ENCODE peak calls at places on chromosomes 7 and 10, in ten cellular contexts. One of them, this sample, is unnamed.

GRCh38 chr10:70907619-70908425 is 19.5 kb upstream of the PCBD1 start:
- DNase-seq in left ventricle myocardium inferior: no peak
- DNase-seq in activated CD4-positive, alpha-beta T cell treated with anti-CD3 and anti-CD28 coated beads for 48 hours: no peak
- DNase-seq in epithelial cell of esophagus: no peak
- DNase-seq in stimulated activated CD4-positive, alpha-beta T cell treated with anti-CD3 and anti-CD28 coated beads, Interleukin-2, amount 100 ng/mL, for 48 hours: no peak
- DNase-seq in NB4: no peak
- DNase-seq in NCI-H2029: no peak
- DNase-seq in mucosa of gallbladder: no peak
- DNase-seq in NCI-H1092: no peak
- DNase-seq in heart left ventricle: no peak
- DNase-seq in this sample: no peak

GRCh38 chr7:130228840-130229239 is 21.2 kb downstream of the SSMEM1 start:
- DNase-seq in epithelial cell of esophagus: no peak
- DNase-seq in NCI-H1092: no peak
- DNase-seq in heart left ventricle: no peak
- DNase-seq in NCI-H2029: no peak
- DNase-seq in activated CD4-positive, alpha-beta T cell treated with anti-CD3 and anti-CD28 coated beads for 48 hours: no peak
- DNase-seq in left ventricle myocardium inferior: no peak
- DNase-seq in stimulated activated CD4-positive, alpha-beta T cell treated with anti-CD3 and anti-CD28 coated beads, Interleukin-2, amount 100 ng/mL, for 48 hours: no peak
- DNase-seq in NB4: peak; percentile 28
- DNase-seq in mucosa of gallbladder: no peak
- DNase-seq in this sample: no peak

GRCh38 chr10:80462277-80462985 is 8.3 kb downstream of the TSPAN14 start:
- DNase-seq in NCI-H2029: no peak
- DNase-seq in NB4: no peak
- DNase-seq in stimulated activated CD4-positive, alpha-beta T cell treated with anti-CD3 and anti-CD28 coated beads, Interleukin-2, amount 100 ng/mL, for 48 hours: no peak
- DNase-seq in epithelial cell of esophagus: no peak
- DNase-seq in activated CD4-positive, alpha-beta T cell treated with anti-CD3 and anti-CD28 coated beads for 48 hours: no peak
- DNase-seq in left ventricle myocardium inferior: no peak
- DNase-seq in heart left ventricle: no peak
- DNase-seq in NCI-H1092: no peak
- DNase-seq in mucosa of gallbladder: no peak
- DNase-seq in this sample: no peak

GRCh38 chr7:80916770-80917681 is 1.8 kb downstream of the SEMA3C start:
- DNase-seq in left ventricle myocardium inferior: no peak
- DNase-seq in epithelial cell of esophagus: peak; percentile 90
- DNase-seq in heart left ventricle: no peak
- DNase-seq in NCI-H1092: no peak
- DNase-seq in NB4: peak; percentile 31
- DNase-seq in mucosa of gallbladder: no peak
- DNase-seq in activated CD4-positive, alpha-beta T cell treated with anti-CD3 and anti-CD28 coated beads for 48 hours: no peak
- DNase-seq in NCI-H2029: no peak
- DNase-seq in stimulated activated CD4-positive, alpha-beta T cell treated with anti-CD3 and anti-CD28 coated beads, Interleukin-2, amount 100 ng/mL, for 48 hours: no peak
- DNase-seq in this sample: no peak

GRCh38 chr7:7122701-7123281 is 59.6 kb upstream of the C1GALT1 start:
- DNase-seq in stimulated activated CD4-positive, alpha-beta T cell treated with anti-CD3 and anti-CD28 coated beads, Interleukin-2, amount 100 ng/mL, for 48 hours: no peak
- DNase-seq in NCI-H2029: no peak
- DNase-seq in NCI-H1092: no peak
- DNase-seq in mucosa of gallbladder: no peak
- DNase-seq in epithelial cell of esophagus: peak; percentile 78
- DNase-seq in heart left ventricle: no peak
- DNase-seq in left ventricle myocardium inferior: no peak
- DNase-seq in NB4: no peak
- DNase-seq in activated CD4-positive, alpha-beta T cell treated with anti-CD3 and anti-CD28 coated beads for 48 hours: no peak
- DNase-seq in this sample: no peak

GRCh38 chr7:128201067-128201689 is 39.9 kb upstream of the LEP start:
- DNase-seq in stimulated activated CD4-positive, alpha-beta T cell treated with anti-CD3 and anti-CD28 coated beads, Interleukin-2, amount 100 ng/mL, for 48 hours: no peak
- DNase-seq in left ventricle myocardium inferior: no peak
- DNase-seq in activated CD4-positive, alpha-beta T cell treated with anti-CD3 and anti-CD28 coated beads for 48 hours: peak; percentile 10
- DNase-seq in NCI-H2029: no peak
- DNase-seq in mucosa of gallbladder: no peak
- DNase-seq in epithelial cell of esophagus: no peak
- DNase-seq in NCI-H1092: no peak
- DNase-seq in NB4: no peak
- DNase-seq in heart left ventricle: no peak
- DNase-seq in this sample: no peak

GRCh38 chr10:123945506-123945905 is 53.9 kb upstream of the CPXM2 start:
- DNase-seq in epithelial cell of esophagus: peak; percentile 19
- DNase-seq in left ventricle myocardium inferior: no peak
- DNase-seq in NCI-H1092: no peak
- DNase-seq in NB4: peak; percentile 43
- DNase-seq in activated CD4-positive, alpha-beta T cell treated with anti-CD3 and anti-CD28 coated beads for 48 hours: no peak
- DNase-seq in NCI-H2029: peak; percentile 62
- DNase-seq in mucosa of gallbladder: no peak
- DNase-seq in stimulated activated CD4-positive, alpha-beta T cell treated with anti-CD3 and anti-CD28 coated beads, Interleukin-2, amount 100 ng/mL, for 48 hours: no peak
- DNase-seq in heart left ventricle: no peak
- DNase-seq in this sample: no peak

GRCh38 chr10:4390219-4390618 is 435.8 kb upstream of the AKR1E2 start:
- DNase-seq in left ventricle myocardium inferior: no peak
- DNase-seq in NCI-H1092: no peak
- DNase-seq in NB4: peak; percentile 1
- DNase-seq in heart left ventricle: no peak
- DNase-seq in activated CD4-positive, alpha-beta T cell treated with anti-CD3 and anti-CD28 coated beads for 48 hours: no peak
- DNase-seq in stimulated activated CD4-positive, alpha-beta T cell treated with anti-CD3 and anti-CD28 coated beads, Interleukin-2, amount 100 ng/mL, for 48 hours: no peak
- DNase-seq in epithelial cell of esophagus: no peak
- DNase-seq in mucosa of gallbladder: no peak
- DNase-seq in NCI-H2029: no peak
- DNase-seq in this sample: no peak

GRCh38 chr10:52115823-52116222 is 198.3 kb upstream of the DKK1 start:
- DNase-seq in NCI-H2029: no peak
- DNase-seq in mucosa of gallbladder: no peak
- DNase-seq in left ventricle myocardium inferior: no peak
- DNase-seq in NB4: peak; percentile 7
- DNase-seq in epithelial cell of esophagus: peak; percentile 58
- DNase-seq in stimulated activated CD4-positive, alpha-beta T cell treated with anti-CD3 and anti-CD28 coated beads, Interleukin-2, amount 100 ng/mL, for 48 hours: no peak
- DNase-seq in heart left ventricle: no peak
- DNase-seq in NCI-H1092: no peak
- DNase-seq in activated CD4-positive, alpha-beta T cell treated with anti-CD3 and anti-CD28 coated beads for 48 hours: no peak
- DNase-seq in this sample: no peak

GRCh38 chr10:43420369-43421200 is 11.6 kb upstream of the HNRNPF start:
- DNase-seq in activated CD4-positive, alpha-beta T cell treated with anti-CD3 and anti-CD28 coated beads for 48 hours: peak; percentile 89
- DNase-seq in heart left ventricle: peak; percentile 91
- DNase-seq in left ventricle myocardium inferior: peak; percentile 90
- DNase-seq in NCI-H1092: peak; percentile 26
- DNase-seq in NCI-H2029: peak; percentile 10
- DNase-seq in stimulated activated CD4-positive, alpha-beta T cell treated with anti-CD3 and anti-CD28 coated beads, Interleukin-2, amount 100 ng/mL, for 48 hours: peak; percentile 78
- DNase-seq in NB4: peak; percentile 97
- DNase-seq in mucosa of gallbladder: peak; percentile 88
- DNase-seq in epithelial cell of esophagus: peak; percentile 66
- DNase-seq in this sample: no peak

GRCh38 chr10:87818505-87819273 is 663 bp upstream of the ATAD1 start:
- DNase-seq in activated CD4-positive, alpha-beta T cell treated with anti-CD3 and anti-CD28 coated beads for 48 hours: peak; percentile 74
- DNase-seq in stimulated activated CD4-positive, alpha-beta T cell treated with anti-CD3 and anti-CD28 coated beads, Interleukin-2, amount 100 ng/mL, for 48 hours: peak; percentile 55
- DNase-seq in NCI-H1092: peak; percentile 2
- DNase-seq in epithelial cell of esophagus: peak; percentile 47
- DNase-seq in mucosa of gallbladder: peak; percentile 15
- DNase-seq in left ventricle myocardium inferior: peak; percentile 19
- DNase-seq in NCI-H2029: peak; percentile 6
- DNase-seq in heart left ventricle: no peak
- DNase-seq in NB4: peak; percentile 69
- DNase-seq in this sample: no peak

GRCh38 chr10:102120987-102121738 is 995 bp upstream of the LDB1 start:
- DNase-seq in stimulated activated CD4-positive, alpha-beta T cell treated with anti-CD3 and anti-CD28 coated beads, Interleukin-2, amount 100 ng/mL, for 48 hours: no peak
- DNase-seq in activated CD4-positive, alpha-beta T cell treated with anti-CD3 and anti-CD28 coated beads for 48 hours: no peak
- DNase-seq in epithelial cell of esophagus: peak; percentile 30
- DNase-seq in NB4: no peak
- DNase-seq in mucosa of gallbladder: peak; percentile 67
- DNase-seq in left ventricle myocardium inferior: peak; percentile 49
- DNase-seq in NCI-H1092: no peak
- DNase-seq in heart left ventricle: peak; percentile 79
- DNase-seq in NCI-H2029: no peak
- DNase-seq in this sample: no peak

GRCh38 chr7:35261041-35261440 is 7.1 kb upstream of the TBX20 start:
- DNase-seq in epithelial cell of esophagus: no peak
- DNase-seq in NCI-H1092: no peak
- DNase-seq in left ventricle myocardium inferior: no peak
- DNase-seq in stimulated activated CD4-positive, alpha-beta T cell treated with anti-CD3 and anti-CD28 coated beads, Interleukin-2, amount 100 ng/mL, for 48 hours: no peak
- DNase-seq in activated CD4-positive, alpha-beta T cell treated with anti-CD3 and anti-CD28 coated beads for 48 hours: no peak
- DNase-seq in heart left ventricle: no peak
- DNase-seq in NCI-H2029: no peak
- DNase-seq in mucosa of gallbladder: no peak
- DNase-seq in NB4: no peak
- DNase-seq in this sample: no peak

GRCh38 chr7:139776486-139777303 is 1.1 kb downstream of the HIPK2 start:
- DNase-seq in left ventricle myocardium inferior: no peak
- DNase-seq in mucosa of gallbladder: no peak
- DNase-seq in stimulated activated CD4-positive, alpha-beta T cell treated with anti-CD3 and anti-CD28 coated beads, Interleukin-2, amount 100 ng/mL, for 48 hours: no peak
- DNase-seq in activated CD4-positive, alpha-beta T cell treated with anti-CD3 and anti-CD28 coated beads for 48 hours: peak; percentile 43
- DNase-seq in epithelial cell of esophagus: no peak
- DNase-seq in NB4: peak; percentile 70
- DNase-seq in heart left ventricle: no peak
- DNase-seq in NCI-H2029: no peak
- DNase-seq in NCI-H1092: peak; percentile 21
- DNase-seq in this sample: no peak

GRCh38 chr7:48298779-48299178 is 127.5 kb downstream of the ABCA13 start:
- DNase-seq in left ventricle myocardium inferior: no peak
- DNase-seq in NCI-H1092: no peak
- DNase-seq in activated CD4-positive, alpha-beta T cell treated with anti-CD3 and anti-CD28 coated beads for 48 hours: peak; percentile 64
- DNase-seq in mucosa of gallbladder: no peak
- DNase-seq in NCI-H2029: no peak
- DNase-seq in epithelial cell of esophagus: peak; percentile 94
- DNase-seq in NB4: no peak
- DNase-seq in heart left ventricle: no peak
- DNase-seq in stimulated activated CD4-positive, alpha-beta T cell treated with anti-CD3 and anti-CD28 coated beads, Interleukin-2, amount 100 ng/mL, for 48 hours: peak; percentile 16
- DNase-seq in this sample: peak; percentile 8

GRCh38 chr10:65571011-65571570 is 1354.7 kb upstream of the LRRTM3 start:
- DNase-seq in NB4: peak; percentile 65
- DNase-seq in NCI-H2029: no peak
- DNase-seq in heart left ventricle: no peak
- DNase-seq in activated CD4-positive, alpha-beta T cell treated with anti-CD3 and anti-CD28 coated beads for 48 hours: no peak
- DNase-seq in epithelial cell of esophagus: peak; percentile 43
- DNase-seq in mucosa of gallbladder: no peak
- DNase-seq in stimulated activated CD4-positive, alpha-beta T cell treated with anti-CD3 and anti-CD28 coated beads, Interleukin-2, amount 100 ng/mL, for 48 hours: no peak
- DNase-seq in left ventricle myocardium inferior: no peak
- DNase-seq in NCI-H1092: no peak
- DNase-seq in this sample: no peak

GRCh38 chr7:155394413-155394812 is 63.5 kb upstream of the EN2 start:
- DNase-seq in NB4: no peak
- DNase-seq in NCI-H2029: no peak
- DNase-seq in activated CD4-positive, alpha-beta T cell treated with anti-CD3 and anti-CD28 coated beads for 48 hours: no peak
- DNase-seq in mucosa of gallbladder: no peak
- DNase-seq in epithelial cell of esophagus: no peak
- DNase-seq in heart left ventricle: no peak
- DNase-seq in left ventricle myocardium inferior: no peak
- DNase-seq in stimulated activated CD4-positive, alpha-beta T cell treated with anti-CD3 and anti-CD28 coated beads, Interleukin-2, amount 100 ng/mL, for 48 hours: no peak
- DNase-seq in NCI-H1092: no peak
- DNase-seq in this sample: no peak

GRCh38 chr7:47759056-47759706 is 177.3 kb upstream of the TNS3 start:
- DNase-seq in epithelial cell of esophagus: no peak
- DNase-seq in activated CD4-positive, alpha-beta T cell treated with anti-CD3 and anti-CD28 coated beads for 48 hours: no peak
- DNase-seq in stimulated activated CD4-positive, alpha-beta T cell treated with anti-CD3 and anti-CD28 coated beads, Interleukin-2, amount 100 ng/mL, for 48 hours: no peak
- DNase-seq in NCI-H2029: no peak
- DNase-seq in NCI-H1092: no peak
- DNase-seq in mucosa of gallbladder: no peak
- DNase-seq in heart left ventricle: no peak
- DNase-seq in left ventricle myocardium inferior: no peak
- DNase-seq in NB4: peak; percentile 22
- DNase-seq in this sample: no peak

GRCh38 chr7:44145419-44145968 is 4.4 kb upstream of the MYL7 start:
- DNase-seq in NCI-H2029: no peak
- DNase-seq in mucosa of gallbladder: no peak
- DNase-seq in heart left ventricle: no peak
- DNase-seq in NCI-H1092: no peak
- DNase-seq in stimulated activated CD4-positive, alpha-beta T cell treated with anti-CD3 and anti-CD28 coated beads, Interleukin-2, amount 100 ng/mL, for 48 hours: peak; percentile 32
- DNase-seq in left ventricle myocardium inferior: no peak
- DNase-seq in epithelial cell of esophagus: peak; percentile 46
- DNase-seq in activated CD4-positive, alpha-beta T cell treated with anti-CD3 and anti-CD28 coated beads for 48 hours: peak; percentile 76
- DNase-seq in NB4: no peak
- DNase-seq in this sample: no peak

GRCh38 chr10:78724846-78725245 is 343.9 kb upstream of the ZMIZ1 start:
- DNase-seq in NCI-H2029: no peak
- DNase-seq in activated CD4-positive, alpha-beta T cell treated with anti-CD3 and anti-CD28 coated beads for 48 hours: no peak
- DNase-seq in mucosa of gallbladder: no peak
- DNase-seq in NB4: no peak
- DNase-seq in heart left ventricle: no peak
- DNase-seq in epithelial cell of esophagus: no peak
- DNase-seq in stimulated activated CD4-positive, alpha-beta T cell treated with anti-CD3 and anti-CD28 coated beads, Interleukin-2, amount 100 ng/mL, for 48 hours: no peak
- DNase-seq in NCI-H1092: no peak
- DNase-seq in left ventricle myocardium inferior: no peak
- DNase-seq in this sample: no peak

GRCh38 chr7:64562246-64562620 is 638 bp downstream of the ZNF680 start:
- DNase-seq in activated CD4-positive, alpha-beta T cell treated with anti-CD3 and anti-CD28 coated beads for 48 hours: no peak
- DNase-seq in stimulated activated CD4-positive, alpha-beta T cell treated with anti-CD3 and anti-CD28 coated beads, Interleukin-2, amount 100 ng/mL, for 48 hours: no peak
- DNase-seq in NCI-H1092: no peak
- DNase-seq in epithelial cell of esophagus: no peak
- DNase-seq in left ventricle myocardium inferior: no peak
- DNase-seq in NCI-H2029: no peak
- DNase-seq in NB4: peak; percentile 53
- DNase-seq in mucosa of gallbladder: no peak
- DNase-seq in heart left ventricle: no peak
- DNase-seq in this sample: no peak

GRCh38 chr10:134205-134742 is 981 bp upstream of the ZMYND11 start:
- DNase-seq in stimulated activated CD4-positive, alpha-beta T cell treated with anti-CD3 and anti-CD28 coated beads, Interleukin-2, amount 100 ng/mL, for 48 hours: no peak
- DNase-seq in heart left ventricle: no peak
- DNase-seq in mucosa of gallbladder: no peak
- DNase-seq in NB4: no peak
- DNase-seq in epithelial cell of esophagus: peak; percentile 24
- DNase-seq in NCI-H2029: no peak
- DNase-seq in activated CD4-positive, alpha-beta T cell treated with anti-CD3 and anti-CD28 coated beads for 48 hours: no peak
- DNase-seq in left ventricle myocardium inferior: peak; percentile 30
- DNase-seq in NCI-H1092: no peak
- DNase-seq in this sample: no peak

GRCh38 chr7:87735360-87735759 is 107.2 kb downstream of the RUNDC3B start:
- DNase-seq in activated CD4-positive, alpha-beta T cell treated with anti-CD3 and anti-CD28 coated beads for 48 hours: no peak
- DNase-seq in mucosa of gallbladder: no peak
- DNase-seq in stimulated activated CD4-positive, alpha-beta T cell treated with anti-CD3 and anti-CD28 coated beads, Interleukin-2, amount 100 ng/mL, for 48 hours: no peak
- DNase-seq in heart left ventricle: no peak
- DNase-seq in NB4: no peak
- DNase-seq in epithelial cell of esophagus: peak; percentile 71
- DNase-seq in NCI-H1092: no peak
- DNase-seq in left ventricle myocardium inferior: no peak
- DNase-seq in NCI-H2029: no peak
- DNase-seq in this sample: no peak

GRCh38 chr10:14477408-14477710 is 146.6 kb upstream of the FRMD4A start:
- DNase-seq in left ventricle myocardium inferior: no peak
- DNase-seq in mucosa of gallbladder: no peak
- DNase-seq in NB4: no peak
- DNase-seq in heart left ventricle: no peak
- DNase-seq in NCI-H1092: no peak
- DNase-seq in epithelial cell of esophagus: no peak
- DNase-seq in activated CD4-positive, alpha-beta T cell treated with anti-CD3 and anti-CD28 coated beads for 48 hours: no peak
- DNase-seq in NCI-H2029: no peak
- DNase-seq in stimulated activated CD4-positive, alpha-beta T cell treated with anti-CD3 and anti-CD28 coated beads, Interleukin-2, amount 100 ng/mL, for 48 hours: no peak
- DNase-seq in this sample: no peak

GRCh38 chr10:106992064-106992463 is 172.4 kb downstream of the SORCS1 start:
- DNase-seq in epithelial cell of esophagus: no peak
- DNase-seq in left ventricle myocardium inferior: no peak
- DNase-seq in heart left ventricle: no peak
- DNase-seq in NCI-H2029: no peak
- DNase-seq in NCI-H1092: no peak
- DNase-seq in mucosa of gallbladder: no peak
- DNase-seq in NB4: peak; percentile 4
- DNase-seq in stimulated activated CD4-positive, alpha-beta T cell treated with anti-CD3 and anti-CD28 coated beads, Interleukin-2, amount 100 ng/mL, for 48 hours: no peak
- DNase-seq in activated CD4-positive, alpha-beta T cell treated with anti-CD3 and anti-CD28 coated beads for 48 hours: no peak
- DNase-seq in this sample: no peak

GRCh38 chr10:119029613-119030420 is at the start of gene NANOS1:
- DNase-seq in NCI-H1092: no peak
- DNase-seq in mucosa of gallbladder: no peak
- DNase-seq in left ventricle myocardium inferior: no peak
- DNase-seq in activated CD4-positive, alpha-beta T cell treated with anti-CD3 and anti-CD28 coated beads for 48 hours: peak; percentile 27
- DNase-seq in heart left ventricle: no peak
- DNase-seq in stimulated activated CD4-positive, alpha-beta T cell treated with anti-CD3 and anti-CD28 coated beads, Interleukin-2, amount 100 ng/mL, for 48 hours: peak; percentile 7
- DNase-seq in NCI-H2029: no peak
- DNase-seq in NB4: peak; percentile 76
- DNase-seq in epithelial cell of esophagus: no peak
- DNase-seq in this sample: no peak

GRCh38 chr10:31401287-31401686 is 82.3 kb downstream of the ZEB1 start:
- DNase-seq in NCI-H1092: no peak
- DNase-seq in left ventricle myocardium inferior: no peak
- DNase-seq in stimulated activated CD4-positive, alpha-beta T cell treated with anti-CD3 and anti-CD28 coated beads, Interleukin-2, amount 100 ng/mL, for 48 hours: no peak
- DNase-seq in activated CD4-positive, alpha-beta T cell treated with anti-CD3 and anti-CD28 coated beads for 48 hours: no peak
- DNase-seq in NB4: no peak
- DNase-seq in mucosa of gallbladder: no peak
- DNase-seq in NCI-H2029: peak; percentile 44
- DNase-seq in heart left ventricle: no peak
- DNase-seq in epithelial cell of esophagus: peak; percentile 8
- DNase-seq in this sample: no peak

GRCh38 chr7:129376076-129376777 is 58.0 kb upstream of the STRIP2 start:
- DNase-seq in epithelial cell of esophagus: peak; percentile 74
- DNase-seq in NB4: peak; percentile 83
- DNase-seq in heart left ventricle: no peak
- DNase-seq in stimulated activated CD4-positive, alpha-beta T cell treated with anti-CD3 and anti-CD28 coated beads, Interleukin-2, amount 100 ng/mL, for 48 hours: peak; percentile 44
- DNase-seq in mucosa of gallbladder: peak; percentile 73
- DNase-seq in left ventricle myocardium inferior: no peak
- DNase-seq in NCI-H2029: no peak
- DNase-seq in activated CD4-positive, alpha-beta T cell treated with anti-CD3 and anti-CD28 coated beads for 48 hours: peak; percentile 71
- DNase-seq in NCI-H1092: peak; percentile 4
- DNase-seq in this sample: peak; percentile 50